ENCODE peak calls at places on chromosomes 11 and 22, in ten cellular contexts. Q is cardiac muscle cell, R is A549, O is lung, B is heart right ventricle, T is gastrocnemius medialis, P is AG04450, H is heart left ventricle, Y is left lung, M is keratinocyte. N is an unnamed sample.

GRCh38 chr11:114812698-114813097 is 134.4 kb downstream of the NXPE2 start:
- DNase-seq in R (no peak), Q (no peak), P (no peak), T (no peak), B (no peak), O (no peak), H (no peak), Y (no peak), M (no peak), N (no peak)

GRCh38 chr11:19344661-19345518 is 104.1 kb upstream of the E2F8 start:
- DNase-seq in O (no peak), Q (peak), B (peak), H (peak), T (no peak), R (peak), P (no peak), Y (no peak), M (peak), N (no peak)

GRCh38 chr11:2537896-2538855 is 93.4 kb downstream of the KCNQ1 start:
- DNase-seq in R (no peak), P (no peak), M (no peak), B (no peak), Y (peak), H (peak), T (no peak), Q (no peak), O (no peak), N (no peak)

GRCh38 chr11:62806611-62807121 is 1.4 kb upstream of the NXF1 start:
- DNase-seq in H (peak), Y (peak), B (peak), O (no peak), Q (peak), T (peak), P (no peak), M (no peak), R (no peak), N (peak)

GRCh38 chr22:22691055-22691454 is 46.6 kb downstream of the GGTLC2 start:
- DNase-seq in P (no peak), H (no peak), R (no peak), M (no peak), T (no peak), Q (no peak), Y (no peak), O (no peak), B (no peak), N (no peak)

GRCh38 chr11:92932023-92932422 is 37.4 kb upstream of the MTNR1B start:
- DNase-seq in R (peak), Y (no peak), T (no peak), O (no peak), M (no peak), P (no peak), H (no peak), B (no peak), Q (no peak), N (no peak)

GRCh38 chr11:48047616-48048015 is 67.3 kb downstream of the PTPRJ start:
- DNase-seq in P (no peak), T (no peak), Q (no peak), R (no peak), B (no peak), O (no peak), Y (no peak), M (no peak), H (no peak), N (no peak)

GRCh38 chr11:12735262-12735661 is 61.0 kb downstream of the TEAD1 start:
- DNase-seq in T (no peak), P (no peak), M (no peak), Y (no peak), R (no peak), H (no peak), O (no peak), B (no peak), Q (no peak), N (no peak)

GRCh38 chr11:75497788-75498404 is 27.8 kb downstream of the GDPD5 start:
- DNase-seq in P (no peak), Y (no peak), O (no peak), R (no peak), H (no peak), Q (no peak), B (no peak), T (no peak), M (no peak), N (no peak)

GRCh38 chr11:8366316-8366715 is 102.6 kb upstream of the LMO1 start:
- DNase-seq in H (no peak), Y (no peak), T (no peak), M (no peak), P (no peak), B (no peak), O (no peak), R (no peak), Q (no peak), N (no peak)

GRCh38 chr11:34750692-34751405 is 130.0 kb downstream of the EHF start:
- DNase-seq in M (no peak), B (no peak), Q (no peak), Y (no peak), H (no peak), O (no peak), R (no peak), T (no peak), P (no peak), N (no peak)

GRCh38 chr22:42794551-42795510 is 62.2 kb downstream of the ARFGAP3 start:
- DNase-seq in T (no peak), P (no peak), O (no peak), H (no peak), R (no peak), B (no peak), Q (peak), M (no peak), Y (no peak), N (no peak)

GRCh38 chr22:44399906-44400762 is 87.4 kb upstream of the SHISAL1 start:
- DNase-seq in T (no peak), B (no peak), Q (no peak), H (peak), O (no peak), R (no peak), P (no peak), Y (peak), M (no peak), N (no peak)

GRCh38 chr11:78292109-78292803 is 103.5 kb downstream of the USP35 start:
- DNase-seq in Y (no peak), B (no peak), M (no peak), T (no peak), H (no peak), P (no peak), Q (no peak), O (peak), R (no peak), N (no peak)

GRCh38 chr11:1943576-1943975 is 3.6 kb upstream of the MRPL23 start:
- DNase-seq in Q (no peak), P (no peak), M (peak), B (no peak), R (no peak), Y (peak), O (peak), T (peak), H (peak), N (no peak)

GRCh38 chr22:35023692-35024363 is 42.1 kb upstream of the ISX start:
- DNase-seq in M (peak), O (peak), B (peak), R (peak), T (no peak), P (no peak), H (peak), Y (peak), Q (peak), N (peak)

GRCh38 chr11:57394203-57394602 is 3.8 kb upstream of the PRG2 start:
- DNase-seq in Y (no peak), R (no peak), Q (no peak), T (no peak), M (no peak), O (no peak), P (no peak), H (no peak), B (no peak), N (no peak)

GRCh38 chr11:8375460-8375859 is 111.8 kb upstream of the LMO1 start:
- DNase-seq in O (no peak), Q (no peak), M (no peak), P (no peak), H (no peak), T (no peak), Y (no peak), B (no peak), R (no peak), N (no peak)

GRCh38 chr11:1163911-1164735 is 6.4 kb downstream of the MUC5AC start:
- DNase-seq in O (no peak), R (no peak), B (no peak), P (no peak), H (peak), Q (no peak), Y (peak), T (peak), M (no peak), N (peak)

GRCh38 chr11:130560000-130560852 is 111.8 kb downstream of the ADAMTS15 start:
- DNase-seq in B (no peak), H (no peak), Q (no peak), O (no peak), Y (no peak), R (no peak), P (no peak), T (no peak), M (no peak), N (no peak)

GRCh38 chr11:34238533-34238932 is 119.3 kb downstream of the ABTB2 start:
- DNase-seq in B (no peak), Y (no peak), T (no peak), M (no peak), Q (no peak), P (no peak), R (no peak), H (no peak), O (no peak), N (no peak)

GRCh38 chr22:19875531-19876313 is 21.0 kb upstream of the GNB1L start:
- DNase-seq in M (no peak), B (no peak), R (no peak), O (no peak), H (peak), Q (no peak), Y (peak), T (peak), P (no peak), N (no peak)

GRCh38 chr11:27281276-27281675 is 81.7 kb downstream of the CCDC34 start:
- DNase-seq in Y (no peak), O (no peak), H (no peak), P (no peak), T (no peak), R (no peak), M (no peak), Q (no peak), B (no peak), N (no peak)

GRCh38 chr11:121721961-121722360 is 269.2 kb upstream of the SORL1-AS1 start:
- DNase-seq in B (no peak), Y (no peak), H (no peak), T (no peak), O (no peak), P (no peak), Q (no peak), M (no peak), R (no peak), N (no peak)

GRCh38 chr11:74723511-74723910 is 7.7 kb downstream of the CHRDL2 start:
- DNase-seq in P (no peak), Q (no peak), M (no peak), T (no peak), Y (no peak), B (no peak), H (no peak), O (no peak), R (no peak), N (no peak)

GRCh38 chr11:71112990-71113389 is 139.4 kb downstream of the SHANK2 start:
- DNase-seq in B (no peak), O (no peak), H (no peak), Y (no peak), M (no peak), Q (no peak), T (no peak), R (no peak), P (no peak), N (no peak)

GRCh38 chr11:20397281-20397680 is 9.8 kb downstream of the PRMT3 start:
- DNase-seq in R (peak), B (no peak), Q (peak), Y (no peak), O (no peak), P (peak), H (no peak), M (no peak), T (no peak), N (no peak)

GRCh38 chr22:28773461-28773867 is 969 bp downstream of the CCDC117 start:
- DNase-seq in H (no peak), O (no peak), R (peak), B (no peak), P (no peak), Q (no peak), T (no peak), M (no peak), Y (no peak), N (no peak)

GRCh38 chr22:27603823-27604190 is 197.7 kb downstream of the MN1 start:
- DNase-seq in O (no peak), H (no peak), M (no peak), R (no peak), T (no peak), P (no peak), Y (no peak), Q (peak), B (no peak), N (no peak)

GRCh38 chr11:2214527-2215229 is 43.1 kb upstream of the TH start:
- DNase-seq in T (no peak), Q (no peak), O (peak), Y (peak), P (no peak), B (no peak), R (no peak), H (peak), M (no peak), N (peak)

GRCh38 chr11:1131033-1131911 is 26.5 kb upstream of the MUC5AC start:
- DNase-seq in O (no peak), H (no peak), R (no peak), T (no peak), Y (no peak), P (no peak), M (no peak), Q (no peak), B (no peak), N (no peak)

GRCh38 chr22:44200855-44201550 is 20.3 kb downstream of the PARVG start:
- DNase-seq in O (no peak), R (no peak), T (no peak), H (no peak), Y (no peak), B (no peak), Q (no peak), M (no peak), P (no peak), N (no peak)

GRCh38 chr22:37768273-37768672 is 39.5 kb upstream of the GCAT start:
- DNase-seq in M (no peak), O (no peak), Q (no peak), B (no peak), T (no peak), H (no peak), R (no peak), Y (no peak), P (no peak), N (no peak)
- TF ChIP-seq CTCF in M (peak), O (no peak), Q (peak), B (no peak), T (no peak), H (no peak), R (no peak), Y (no peak), P (peak), N (no peak)

GRCh38 chr22:45788530-45788929 is 116.9 kb downstream of the ATXN10 start:
- DNase-seq in Q (no peak), M (no peak), P (no peak), T (no peak), O (no peak), H (no peak), B (no peak), Y (no peak), R (no peak), N (no peak)
- H3K4me3 ChIP-seq in Q (no peak), M (no peak), P (no peak), T (no peak), O (no peak), H (no peak), B (no peak), Y (no peak), R (no peak), N (no peak)

GRCh38 chr11:70105755-70106571 is 27.8 kb downstream of the ANO1 start:
- DNase-seq in Y (no peak), T (no peak), O (no peak), P (no peak), H (no peak), B (no peak), R (no peak), M (no peak), Q (no peak), N (no peak)
- TF ChIP-seq CTCF in Y (no peak), T (no peak), O (no peak), P (no peak), H (no peak), B (no peak), R (no peak), M (no peak), Q (no peak), N (no peak)

GRCh38 chr11:118437046-118437735 is 899 bp downstream of the KMT2A start:
- DNase-seq in Q (peak), Y (peak), R (peak), T (peak), H (peak), O (peak), M (no peak), B (peak), P (no peak), N (peak)
- H3K4me3 ChIP-seq in Q (peak), Y (peak), R (peak), T (peak), H (peak), O (peak), M (peak), B (peak), P (peak), N (peak)

GRCh38 chr22:39457546-39458442 is 982 bp downstream of the MGAT3 start:
- DNase-seq in O (no peak), Y (no peak), T (no peak), R (no peak), Q (peak), M (no peak), P (no peak), H (no peak), B (no peak), N (no peak)
- TF ChIP-seq CTCF in O (no peak), Y (no peak), T (no peak), R (no peak), Q (no peak), M (no peak), P (no peak), H (no peak), B (no peak), N (no peak)

N was measured in lower leg skin.